ENCODE peak calls at places on chromosomes 5 and 9, in eight cellular contexts. Q is A549, K is neural progenitor cell, S is BJ, B is RWPE1, G is esophagus squamous epithelium, L is HFFc6, A is foreskin fibroblast. C is an unnamed sample.

GRCh38 chr9:130936285-130937117 is 2.5 kb downstream of the FIBCD1 start:
- DNase-seq in G (no peak), B (peak), A (peak), K (peak), L (peak), Q (peak), S (peak), C (no peak)

GRCh38 chr9:27184556-27185351 is 75.7 kb downstream of the TEK start:
- DNase-seq in L (peak), G (no peak), S (no peak), B (no peak), K (no peak), A (peak), Q (no peak), C (no peak)

GRCh38 chr9:38373679-38374078 is 18.8 kb upstream of the ALDH1B1 start:
- DNase-seq in A (no peak), Q (no peak), G (no peak), K (no peak), L (no peak), S (no peak), B (no peak), C (no peak)

GRCh38 chr9:97847474-97848236 is 5.4 kb upstream of the FOXE1 start:
- DNase-seq in B (no peak), A (no peak), G (no peak), L (no peak), K (no peak), Q (no peak), S (no peak), C (no peak)

GRCh38 chr5:55226027-55226933 is 835 bp downstream of the MCIDAS start:
- DNase-seq in S (no peak), A (peak), Q (peak), G (no peak), K (peak), B (peak), L (peak), C (peak)

GRCh38 chr5:180069589-180070247 is 1.8 kb downstream of the RNF130 start:
- DNase-seq in A (no peak), L (no peak), Q (no peak), S (no peak), K (peak), G (no peak), B (no peak), C (no peak)

GRCh38 chr5:39080597-39081204 is 6.5 kb upstream of the RICTOR start:
- DNase-seq in K (peak), Q (peak), L (peak), S (no peak), B (no peak), G (no peak), A (peak), C (peak)

GRCh38 chr5:159311063-159311462 is 19.2 kb downstream of the IL12B start:
- DNase-seq in A (no peak), B (no peak), L (no peak), G (no peak), K (no peak), Q (no peak), S (no peak), C (no peak)

GRCh38 chr5:41156739-41157138 is 56.6 kb downstream of the C6 start:
- DNase-seq in Q (peak), G (no peak), S (no peak), A (peak), B (no peak), K (no peak), L (no peak), C (no peak)

GRCh38 chr9:135035781-135036760 is 51.4 kb upstream of the OLFM1 start:
- DNase-seq in S (no peak), G (no peak), Q (no peak), B (no peak), L (no peak), K (no peak), A (no peak), C (no peak)

GRCh38 chr5:30401479-30402058 is 791.9 kb upstream of the CDH6 start:
- DNase-seq in G (no peak), K (peak), Q (peak), A (no peak), B (peak), S (no peak), L (no peak), C (peak)

GRCh38 chr9:34458967-34459355 is 356 bp downstream of the DNAI1 start:
- DNase-seq in G (no peak), A (no peak), Q (no peak), L (no peak), K (peak), B (no peak), S (no peak), C (no peak)

GRCh38 chr9:120846906-120847305 is 4.2 kb upstream of the PSMD5 start:
- DNase-seq in L (no peak), K (no peak), A (no peak), Q (no peak), G (no peak), S (no peak), B (no peak), C (no peak)

GRCh38 chr5:133942589-133943474 is 25.6 kb downstream of the C5orf15 start:
- DNase-seq in S (no peak), A (no peak), Q (no peak), K (no peak), B (no peak), G (no peak), L (no peak), C (no peak)

GRCh38 chr5:83162598-83162997 is 85.3 kb downstream of the XRCC4 start:
- DNase-seq in A (peak), G (no peak), S (no peak), B (no peak), K (no peak), L (no peak), Q (no peak), C (no peak)

GRCh38 chr9:132637801-132638200 is 32.0 kb downstream of the DDX31 start:
- DNase-seq in S (no peak), A (no peak), G (no peak), Q (no peak), B (no peak), L (no peak), K (no peak), C (no peak)

GRCh38 chr9:93893899-93894690 is 61.1 kb downstream of the BARX1 start:
- DNase-seq in B (no peak), L (no peak), K (no peak), G (no peak), A (no peak), Q (no peak), S (no peak), C (no peak)

GRCh38 chr5:157245477-157245876 is 20.4 kb upstream of the CYFIP2 start:
- DNase-seq in K (peak), S (no peak), L (peak), Q (no peak), G (no peak), B (peak), A (no peak), C (no peak)

GRCh38 chr9:8826281-8826680 is 1026.7 kb upstream of the DMAC1 start:
- DNase-seq in A (peak), K (no peak), G (no peak), B (no peak), L (no peak), S (no peak), Q (no peak), C (no peak)

GRCh38 chr5:43514471-43514815 is 505 bp downstream of the C5orf34 start:
- DNase-seq in K (no peak), B (peak), L (peak), A (peak), Q (no peak), G (no peak), S (peak), C (no peak)

GRCh38 chr5:171314728-171315385 is 5.8 kb downstream of the TLX3 start:
- DNase-seq in B (no peak), G (no peak), S (no peak), A (no peak), Q (no peak), K (peak), L (no peak), C (no peak)

GRCh38 chr9:20754556-20754955 is 70.5 kb downstream of the FOCAD start:
- DNase-seq in G (no peak), A (peak), Q (no peak), S (no peak), B (no peak), L (peak), K (no peak), C (no peak)

GRCh38 chr5:68287976-68288755 is 72.6 kb downstream of the PIK3R1 start:
- DNase-seq in A (peak), S (no peak), K (peak), G (no peak), B (peak), L (peak), Q (peak), C (peak)

GRCh38 chr5:123720339-123720738 is 208.4 kb downstream of the CSNK1G3 start:
- DNase-seq in S (no peak), Q (no peak), B (no peak), A (no peak), G (no peak), K (no peak), L (no peak), C (no peak)

GRCh38 chr9:108588246-108588645 is 267.5 kb downstream of the ACTL7B start:
- DNase-seq in G (no peak), A (no peak), K (no peak), Q (no peak), S (no peak), L (no peak), B (no peak), C (no peak)

GRCh38 chr5:95837492-95837891 is 15.0 kb upstream of the GLRX start:
- DNase-seq in G (no peak), K (no peak), B (no peak), S (no peak), L (no peak), A (no peak), Q (no peak), C (no peak)

GRCh38 chr5:59759600-59760357 is 133.7 kb downstream of the PDE4D start:
- DNase-seq in B (no peak), L (no peak), A (no peak), G (no peak), K (no peak), Q (peak), S (no peak), C (no peak)

DNA sequence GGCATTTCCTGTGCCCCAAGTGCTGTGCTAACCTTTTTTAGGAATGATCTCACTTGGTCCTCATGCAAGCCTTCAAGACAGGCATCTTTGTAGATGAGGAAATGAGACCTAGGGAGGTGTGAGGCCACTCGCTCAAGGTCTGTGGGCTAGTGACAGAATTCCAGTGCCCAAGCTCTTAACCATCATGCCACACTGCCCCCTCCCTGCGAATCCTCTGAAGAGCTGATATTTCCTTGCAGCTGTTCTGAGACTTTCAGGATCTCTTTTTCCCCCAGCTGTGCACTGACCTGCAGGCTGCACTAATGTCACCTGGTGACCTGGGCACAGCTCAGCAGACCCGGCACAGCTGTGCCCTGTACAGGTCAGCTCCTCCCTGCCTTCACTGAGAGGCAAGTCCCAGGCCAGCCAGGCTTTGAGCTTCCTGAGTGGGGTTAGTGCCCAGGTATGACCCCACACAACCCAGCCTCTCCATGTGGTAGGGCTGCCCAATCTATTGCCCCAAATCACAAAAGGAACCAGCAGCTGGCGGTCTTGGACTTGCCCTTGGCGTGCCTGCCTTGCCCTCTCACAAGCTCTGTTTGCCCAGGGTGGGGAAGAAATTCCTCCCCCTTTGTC is 32.7 kb downstream of the MORN5 start:
- DNase-seq in G (no peak), A (no peak), B (no peak), Q (peak), S (no peak), L (no peak), K (no peak), C (no peak)
- TF ChIP-seq CTCF in G (no peak), A (no peak), B (no peak), Q (no peak), S (no peak), L (peak), K (no peak), C (no peak)

DNA sequence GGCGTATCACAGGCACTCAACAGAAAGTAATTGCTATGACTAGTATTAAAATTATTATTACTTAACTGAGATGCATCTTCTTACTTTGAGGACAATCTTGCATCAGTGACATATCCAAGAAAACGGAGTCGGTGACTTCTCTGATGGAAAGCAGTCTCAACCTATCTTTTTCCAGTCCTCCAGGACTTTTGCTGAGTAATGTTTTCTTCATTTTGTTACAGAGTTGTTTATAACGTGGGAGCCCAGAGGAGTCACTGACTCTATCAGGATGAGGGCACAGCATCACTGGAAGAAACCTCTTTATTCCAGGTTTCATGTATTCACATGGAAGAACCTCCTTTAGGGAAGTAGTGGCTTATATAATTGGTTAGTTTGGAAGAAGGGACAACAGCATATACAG is 51.5 kb upstream of the MELK start:
- DNase-seq in B (no peak), L (no peak), A (no peak), Q (no peak), K (no peak), S (no peak), G (no peak), C (no peak)
- TF ChIP-seq CTCF in B (no peak), L (no peak), A (no peak), Q (no peak), K (no peak), S (no peak), G (no peak), C (no peak)

DNA sequence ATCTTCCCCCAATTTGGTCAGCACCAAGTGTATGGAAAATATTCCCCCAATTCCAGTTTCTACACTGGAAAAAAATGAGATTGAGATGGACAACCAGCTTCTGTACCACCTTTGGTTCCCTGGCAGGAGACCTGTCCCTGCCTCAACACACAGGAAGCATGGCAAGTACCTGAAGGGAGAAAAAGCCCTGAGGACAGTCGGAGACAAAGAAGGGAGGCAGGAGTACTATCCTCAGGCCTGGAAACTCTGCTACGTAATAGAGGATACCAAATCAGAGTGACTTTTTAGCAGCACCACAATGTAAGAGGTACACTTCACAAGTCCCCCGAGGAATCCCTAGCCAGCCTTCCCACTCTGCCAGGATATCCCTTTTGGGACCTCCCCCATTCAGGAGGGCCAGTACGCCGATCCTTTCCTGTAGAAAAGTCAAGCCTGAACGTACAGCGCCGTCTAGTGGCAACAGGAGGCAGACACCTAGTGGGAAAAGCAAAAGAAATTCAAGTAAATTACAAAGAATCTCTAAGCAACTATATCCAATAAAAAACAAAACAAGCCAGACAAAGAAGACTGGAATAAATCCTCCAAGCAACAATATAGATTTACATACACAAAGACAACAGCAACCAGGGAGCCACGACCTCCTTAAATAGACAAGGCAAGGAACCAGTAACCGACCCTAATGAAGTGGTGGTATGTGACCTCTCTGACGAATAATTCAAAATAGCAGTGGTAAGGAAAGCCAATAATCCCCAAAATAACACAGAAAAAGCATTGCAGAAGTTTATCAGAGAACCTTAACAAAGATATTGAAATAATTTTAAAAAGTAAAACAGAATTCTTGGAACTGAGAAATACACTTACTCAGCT is 63.3 kb upstream of the SLCO6A1 start:
- DNase-seq in B (no peak), K (peak), S (no peak), G (no peak), A (peak), L (no peak), Q (peak), C (peak)
- TF ChIP-seq CTCF in B (peak), K (peak), S (peak), G (no peak), A (peak), L (peak), Q (peak), C (peak)

GRCh38 chr5:139287890-139288635 is 5.5 kb upstream of the MATR3 start:
- DNase-seq in A (peak), K (no peak), Q (peak), S (no peak), L (no peak), B (no peak), G (no peak), C (no peak)
- TF ChIP-seq CTCF in A (no peak), K (no peak), Q (peak), S (no peak), L (no peak), B (no peak), G (no peak), C (no peak)

DNA sequence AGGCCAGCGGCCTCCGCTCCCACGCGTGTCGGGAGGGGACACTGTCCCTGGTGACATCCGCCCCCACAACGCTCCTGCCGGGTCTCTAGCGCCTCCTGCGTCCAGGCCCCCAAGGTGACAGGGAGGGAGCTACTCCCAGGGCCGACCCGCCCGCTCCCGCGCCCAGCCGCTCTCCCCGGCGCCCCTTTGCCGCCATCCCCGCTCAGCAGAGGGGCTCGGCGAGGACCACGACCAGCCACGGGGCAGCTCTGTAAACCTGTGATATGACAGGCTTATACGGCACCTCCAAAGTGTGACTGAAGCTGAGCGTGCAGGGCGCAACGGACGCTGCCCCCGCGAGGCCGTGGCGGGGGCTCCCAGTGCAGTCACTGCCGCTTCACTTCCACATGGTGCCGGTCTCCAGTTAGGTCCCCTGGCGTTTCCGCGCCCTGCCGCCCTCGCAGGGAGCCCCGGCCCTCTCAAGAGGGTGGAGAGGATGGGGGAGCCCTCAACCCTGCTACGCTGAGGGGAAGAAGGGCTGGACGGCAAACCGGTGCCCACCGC is 978 bp upstream of the ADCY2 start:
- DNase-seq in Q (no peak), K (peak), B (no peak), S (no peak), G (no peak), A (no peak), L (no peak), C (peak)
- TF ChIP-seq CTCF in Q (no peak), K (peak), B (no peak), S (no peak), G (no peak), A (no peak), L (no peak), C (peak)

C was measured in endothelial cell.